ENCODE peak calls at places on chromosomes 16 and 17, in eight cellular contexts. F is activated naive CD8-positive, alpha-beta T cell treated with anti-CD3 and anti-CD28 coated beads, Interleukin-2, amount 50 U/mL, for 24 hours; N is fibroblast of villous mesenchyme; U is activated naive CD4-positive, alpha-beta T cell treated with anti-CD3 and anti-CD28 coated beads, Interleukin-2, amount 10 ng/mL, durations not matched to agents 7 days and 5 days; I is NCI-H460; L is HS-5; C is RCC 7860; K is NK-92 treated with Interleukin-12 subunit alpha and Interleukin-12 subunit beta, amount 100 ng/mL, for 24 hours. W is an unnamed sample.
A peak's percentile ranks its signal among the peaks of the same experiment; 100 is the strongest.

GRCh38 chr17:42819939-42820535 is 4.0 kb downstream of the BECN1 start:
- DNase-seq in F (peak; percentile 79), N (peak; percentile 46), U (peak; percentile 80), I (peak; percentile 71), L (no peak), C (peak; percentile 35), K (peak; percentile 45), W (peak; percentile 38)

GRCh38 chr17:82737981-82738877 is 2.8 kb downstream of the FN3K start:
- DNase-seq in F (no peak), N (peak; percentile 24), U (no peak), I (no peak), L (no peak), C (no peak), K (no peak), W (no peak)

GRCh38 chr17:75097865-75098264 is 10.1 kb downstream of the SLC16A5 start:
- DNase-seq in F (no peak), N (no peak), U (no peak), I (no peak), L (no peak), C (no peak), K (no peak), W (no peak)

GRCh38 chr16:84042308-84042878 is at the start of gene SLC38A8:
- DNase-seq in F (no peak), N (no peak), U (no peak), I (no peak), L (no peak), C (no peak), K (no peak), W (no peak)

GRCh38 chr17:74042744-74043486 is 160.6 kb upstream of the RPL38 start:
- DNase-seq in F (peak; percentile 26), N (peak; percentile 4), U (no peak), I (peak; percentile 26), L (peak; percentile 78), C (peak; percentile 89), K (peak; percentile 34), W (peak; percentile 90)

GRCh38 chr16:77297996-77298637 is 98.9 kb downstream of the SYCE1L start:
- DNase-seq in F (no peak), N (no peak), U (no peak), I (no peak), L (no peak), C (peak; percentile 79), K (no peak), W (no peak)

GRCh38 chr16:6047325-6047724 is 949.7 kb upstream of the EEF2KMT start:
- DNase-seq in F (no peak), N (no peak), U (no peak), I (no peak), L (no peak), C (no peak), K (no peak), W (no peak)

GRCh38 chr16:64202571-64202970 is 919.3 kb downstream of the CDH11 start:
- DNase-seq in F (no peak), N (no peak), U (no peak), I (no peak), L (no peak), C (no peak), K (no peak), W (no peak)

GRCh38 chr17:31147507-31148202 is 52.9 kb downstream of the NF1 start:
- DNase-seq in F (no peak), N (peak; percentile 46), U (no peak), I (no peak), L (no peak), C (no peak), K (no peak), W (peak; percentile 15)

GRCh38 chr17:2361361-2361760 is 24.1 kb downstream of the SGSM2 start:
- DNase-seq in F (no peak), N (no peak), U (no peak), I (no peak), L (no peak), C (no peak), K (no peak), W (no peak)

GRCh38 chr17:28204751-28205150 is 114.2 kb upstream of the TMEM97 start:
- DNase-seq in F (no peak), N (no peak), U (no peak), I (no peak), L (peak; percentile 19), C (peak; percentile 80), K (no peak), W (peak; percentile 34)

GRCh38 chr17:76672270-76672851 is 28.8 kb upstream of the ST6GALNAC1 start:
- DNase-seq in F (no peak), N (no peak), U (no peak), I (no peak), L (no peak), C (no peak), K (no peak), W (no peak)

GRCh38 chr16:56350491-56351405 is 74.6 kb downstream of the AMFR start:
- DNase-seq in F (no peak), N (no peak), U (no peak), I (no peak), L (no peak), C (no peak), K (no peak), W (no peak)

GRCh38 chr17:13204607-13205237 is 186.9 kb upstream of the ELAC2 start:
- DNase-seq in F (no peak), N (no peak), U (no peak), I (no peak), L (peak; percentile 28), C (no peak), K (no peak), W (peak; percentile 1)

GRCh38 chr17:58487589-58488427 is at the start of gene HSF5:
- DNase-seq in F (peak; percentile 78), N (no peak), U (peak; percentile 79), I (no peak), L (no peak), C (no peak), K (no peak), W (no peak)

GRCh38 chr17:4616456-4616855 is 25.0 kb downstream of the ALOX15 start:
- DNase-seq in F (no peak), N (no peak), U (no peak), I (no peak), L (no peak), C (no peak), K (no peak), W (no peak)

W was measured in AG10803.